ENCODE peak calls at places on chromosomes 2 and 18, in seven cellular contexts. Y, L, H, M, T, V and I are unnamed samples.

GRCh38 chr2:11750422-11750821 is 4.0 kb downstream of the LPIN1 start:
- DNase-seq in Y (no peak), L (no peak), H (no peak), M (no peak), T (no peak), V (no peak), I (no peak)

GRCh38 chr2:236776695-236777251 is 207.1 kb downstream of the ACKR3 start:
- DNase-seq in Y (no peak), L (no peak), H (no peak), M (peak; percentile 45), T (no peak), V (no peak), I (peak; percentile 89)

GRCh38 chr2:14304326-14304725 is 328.2 kb upstream of the LRATD1 start:
- DNase-seq in Y (no peak), L (no peak), H (no peak), M (no peak), T (no peak), V (no peak), I (no peak)

GRCh38 chr18:68555935-68556334 is 159.0 kb downstream of the TMX3 start:
- DNase-seq in Y (peak; percentile 8), L (no peak), H (no peak), M (no peak), T (no peak), V (no peak), I (no peak)

GRCh38 chr18:55110436-55110835 is 151.2 kb upstream of the CCDC68 start:
- DNase-seq in Y (no peak), L (no peak), H (no peak), M (no peak), T (no peak), V (peak; percentile 19), I (no peak)

GRCh38 chr2:238231251-238231793 is 8.5 kb downstream of the HES6 start:
- DNase-seq in Y (peak; percentile 83), L (peak; percentile 78), H (no peak), M (no peak), T (peak; percentile 75), V (peak; percentile 81), I (no peak)

GRCh38 chr18:3784949-3785348 is 335.0 kb downstream of the TGIF1 start:
- DNase-seq in Y (no peak), L (no peak), H (no peak), M (no peak), T (no peak), V (no peak), I (no peak)

GRCh38 chr18:9952633-9953416 is 39.0 kb downstream of the VAPA start:
- DNase-seq in Y (no peak), L (no peak), H (no peak), M (no peak), T (no peak), V (no peak), I (no peak)

GRCh38 chr2:219429958-219430586 is 4.6 kb upstream of the SPEG start:
- DNase-seq in Y (no peak), L (no peak), H (no peak), M (no peak), T (no peak), V (no peak), I (no peak)

GRCh38 chr2:224085246-224085645 is 46.2 kb upstream of the SERPINE2 start:
- DNase-seq in Y (no peak), L (no peak), H (no peak), M (no peak), T (no peak), V (no peak), I (peak; percentile 32)

GRCh38 chr2:238241970-238242369 is 2.1 kb upstream of the HES6 start:
- DNase-seq in Y (no peak), L (no peak), H (no peak), M (no peak), T (no peak), V (no peak), I (no peak)

GRCh38 chr2:165161510-165161909 is 42.3 kb downstream of the SCN3A start:
- DNase-seq in Y (no peak), L (no peak), H (no peak), M (no peak), T (no peak), V (no peak), I (no peak)

GRCh38 chr2:97691166-97691565 is 21.7 kb downstream of the C2orf92 start:
- DNase-seq in Y (peak; percentile 85), L (no peak), H (no peak), M (no peak), T (no peak), V (no peak), I (no peak)

GRCh38 chr2:109260886-109261700 is 132.1 kb downstream of the SH3RF3 start:
- DNase-seq in Y (peak; percentile 61), L (no peak), H (peak; percentile 88), M (peak; percentile 66), T (peak; percentile 33), V (no peak), I (no peak)

GRCh38 chr2:126863336-126864015 is 35.2 kb upstream of the TEX51 start:
- DNase-seq in Y (no peak), L (no peak), H (no peak), M (no peak), T (no peak), V (no peak), I (no peak)

GRCh38 chr2:122528061-122528460 is 772.6 kb downstream of the TSN start:
- DNase-seq in Y (no peak), L (no peak), H (no peak), M (no peak), T (no peak), V (no peak), I (no peak)

GRCh38 chr18:30440351-30440750 is 602.2 kb downstream of the DSC3 start:
- DNase-seq in Y (no peak), L (no peak), H (no peak), M (no peak), T (no peak), V (no peak), I (no peak)

GRCh38 chr2:37780097-37780676 is 108.7 kb upstream of the CDC42EP3 start:
- DNase-seq in Y (no peak), L (no peak), H (no peak), M (no peak), T (no peak), V (no peak), I (no peak)

GRCh38 chr18:48335829-48336228 is 73.4 kb downstream of the ZBTB7C start:
- DNase-seq in Y (peak; percentile 94), L (no peak), H (no peak), M (no peak), T (no peak), V (no peak), I (no peak)

GRCh38 chr2:88810017-88810416 is 118.5 kb downstream of the RPIA start:
- DNase-seq in Y (no peak), L (no peak), H (no peak), M (peak; percentile 23), T (no peak), V (no peak), I (no peak)

GRCh38 chr2:207241198-207241597 is 75.5 kb upstream of the KLF7 start:
- DNase-seq in Y (no peak), L (no peak), H (no peak), M (no peak), T (no peak), V (no peak), I (no peak)

GRCh38 chr18:54608008-54608642 is 17.1 kb downstream of the DYNAP start:
- DNase-seq in Y (no peak), L (no peak), H (no peak), M (no peak), T (no peak), V (no peak), I (no peak)

GRCh38 chr18:63098014-63098981 is 221.3 kb downstream of the BCL2 start:
- DNase-seq in Y (no peak), L (no peak), H (no peak), M (no peak), T (peak; percentile 30), V (no peak), I (no peak)